ENCODE peak calls at places on chromosomes 2 and 18, in seven cellular contexts. P is breast epithelium; C is stimulated activated CD4-positive, alpha-beta T cell treated with anti-CD3 and anti-CD28 coated beads, Interleukin-12 subunit alpha, Interleukin-12 subunit beta, amount 100 ng/mL, for 24 hours; J is Kasumi-1; X is transverse colon; N is fibroblast of villous mesenchyme; A is RKO. D is an unnamed sample.

GRCh38 chr18:57859314-57859713 is 56.2 kb upstream of the ATP8B1 start:
- DNase-seq in P (no peak), C (no peak), J (peak), X (peak), N (peak), A (peak), D (no peak)

GRCh38 chr2:191789791-191790190 is 57.1 kb downstream of the CAVIN2 start:
- DNase-seq in P (no peak), C (no peak), J (no peak), X (no peak), N (no peak), A (no peak), D (no peak)

GRCh38 chr2:238151628-238152235 is 7.0 kb upstream of the ERFE start:
- DNase-seq in P (no peak), C (no peak), J (no peak), X (no peak), N (no peak), A (no peak), D (no peak)

GRCh38 chr2:28400434-28400833 is 7.8 kb downstream of the FOSL2 start:
- DNase-seq in P (no peak), C (no peak), J (no peak), X (no peak), N (no peak), A (no peak), D (peak)

GRCh38 chr2:221429741-221430491 is 142.2 kb downstream of the EPHA4 start:
- DNase-seq in P (peak), C (no peak), J (no peak), X (peak), N (no peak), A (no peak), D (no peak)

GRCh38 chr2:157468931-157469708 is 25.2 kb upstream of the CYTIP start:
- DNase-seq in P (no peak), C (no peak), J (peak), X (no peak), N (no peak), A (peak), D (no peak)

GRCh38 chr18:45664824-45665763 is 49.8 kb downstream of the SLC14A2 start:
- DNase-seq in P (peak), C (peak), J (peak), X (peak), N (peak), A (peak), D (no peak)

GRCh38 chr2:44061876-44062275 is 66.1 kb upstream of the LRPPRC start:
- DNase-seq in P (no peak), C (no peak), J (no peak), X (no peak), N (no peak), A (no peak), D (no peak)

GRCh38 chr2:206198677-206199076 is 39.0 kb downstream of the EEF1B2 start:
- DNase-seq in P (no peak), C (no peak), J (no peak), X (no peak), N (peak), A (no peak), D (no peak)

GRCh38 chr2:68441179-68441993 is 25.7 kb downstream of the FBXO48 start:
- DNase-seq in P (peak), C (peak), J (peak), X (peak), N (peak), A (peak), D (peak)

GRCh38 chr2:25371253-25372241 is 29.8 kb upstream of the DNMT3A start:
- DNase-seq in P (peak), C (no peak), J (no peak), X (no peak), N (no peak), A (no peak), D (peak)

GRCh38 chr2:226984461-226985226 is 148.8 kb downstream of the RHBDD1 start:
- DNase-seq in P (no peak), C (no peak), J (no peak), X (no peak), N (no peak), A (no peak), D (no peak)

GRCh38 chr2:62208082-62208757 is 12.3 kb downstream of the B3GNT2 start:
- DNase-seq in P (no peak), C (no peak), J (no peak), X (no peak), N (peak), A (no peak), D (no peak)

GRCh38 chr18:79245517-79246001 is 150.2 kb upstream of the NFATC1 start:
- DNase-seq in P (no peak), C (no peak), J (no peak), X (peak), N (no peak), A (peak), D (no peak)

GRCh38 chr2:46431481-46432235 is 47.7 kb upstream of the TMEM247 start:
- DNase-seq in P (no peak), C (no peak), J (no peak), X (no peak), N (no peak), A (no peak), D (no peak)

GRCh38 chr2:150983498-150983897 is 278.2 kb downstream of the RBM43 start:
- DNase-seq in P (no peak), C (no peak), J (no peak), X (no peak), N (no peak), A (no peak), D (no peak)

D was measured in posterior vena cava.